ENCODE peak calls at places on chromosomes 11 and 22, in ten cellular contexts. H is GM04504, E is colonic mucosa, K is Calu3, D is RPMI7951, Y is GM03348, U is cardiac muscle cell, F is NCI-H1092, V is NCI-H2171, B is C1 segment of cervical spinal cord. N is an unnamed sample.

GRCh38 chr11:21546715-21547114 is 646.2 kb upstream of the ANO5 start:
- DNase-seq in B (no peak), V (no peak), E (no peak), H (no peak), F (no peak), K (no peak), D (no peak), Y (no peak), U (no peak), N (no peak)

GRCh38 chr11:117807482-117808272 is 10.7 kb upstream of the DSCAML1 start:
- DNase-seq in B (peak), F (peak), D (peak), Y (peak), U (peak), V (no peak), K (peak), E (peak), H (peak), N (no peak)

GRCh38 chr11:129141748-129142475 is 50.2 kb downstream of the ARHGAP32 start:
- DNase-seq in U (no peak), V (no peak), D (peak), E (no peak), F (no peak), H (peak), K (no peak), Y (peak), B (no peak), N (no peak)

GRCh38 chr11:94706211-94706610 is 61.9 kb upstream of the AMOTL1 start:
- DNase-seq in B (no peak), V (peak), K (no peak), F (no peak), U (no peak), E (no peak), H (peak), D (peak), Y (peak), N (no peak)

GRCh38 chr11:71251761-71252433 is 480 bp downstream of the SHANK2 start:
- DNase-seq in D (no peak), K (peak), B (no peak), F (peak), U (peak), E (peak), V (peak), Y (peak), H (no peak), N (no peak)

GRCh38 chr11:76251576-76251975 is 45.3 kb upstream of the WNT11 start:
- DNase-seq in E (no peak), K (no peak), U (no peak), Y (peak), D (no peak), V (no peak), F (no peak), B (no peak), H (no peak), N (no peak)

GRCh38 chr11:79543101-79543500 is 102.3 kb upstream of the TENM4 start:
- DNase-seq in K (no peak), F (no peak), U (no peak), D (no peak), E (no peak), H (no peak), V (no peak), B (no peak), Y (no peak), N (no peak)

GRCh38 chr22:31350410-31350863 is 4.3 kb upstream of the PATZ1 start:
- DNase-seq in U (peak), K (peak), V (peak), Y (no peak), H (no peak), E (peak), F (peak), B (no peak), D (peak), N (no peak)

GRCh38 chr11:16338397-16338796 is 17.9 kb downstream of the SOX6 start:
- DNase-seq in E (no peak), H (no peak), F (no peak), V (no peak), U (no peak), K (no peak), B (no peak), D (no peak), Y (no peak), N (no peak)

GRCh38 chr22:31488988-31489617 is 539 bp downstream of the EIF4ENIF1 start:
- DNase-seq in B (peak), H (no peak), V (peak), Y (peak), F (peak), U (peak), E (peak), D (peak), K (peak), N (no peak)

GRCh38 chr11:64334764-64335741 is 5.0 kb upstream of the CCDC88B start:
- DNase-seq in H (peak), E (peak), B (no peak), F (peak), D (peak), V (peak), U (peak), Y (peak), K (peak), N (peak)

GRCh38 chr11:109914038-109914437 is 179.2 kb upstream of the ZC3H12C start:
- DNase-seq in E (no peak), V (no peak), K (peak), Y (no peak), B (no peak), U (no peak), H (no peak), D (no peak), F (no peak), N (no peak)

GRCh38 chr11:11578542-11578941 is 43.3 kb downstream of the GALNT18 start:
- DNase-seq in F (peak), V (no peak), E (no peak), Y (no peak), K (no peak), D (no peak), H (no peak), B (no peak), U (no peak), N (no peak)

GRCh38 chr11:72569966-72570892 is 104.0 kb downstream of the PDE2A start:
- DNase-seq in U (no peak), Y (peak), V (no peak), D (peak), E (no peak), F (no peak), K (peak), H (peak), B (no peak), N (peak)

GRCh38 chr11:22555901-22556300 is 69.7 kb downstream of the FANCF start:
- DNase-seq in E (no peak), K (no peak), H (no peak), B (no peak), D (no peak), U (no peak), F (no peak), V (no peak), Y (no peak), N (no peak)

GRCh38 chr11:108069947-108070346 is 51.4 kb upstream of the ACAT1 start:
- DNase-seq in V (no peak), B (no peak), K (no peak), D (peak), H (peak), F (no peak), Y (peak), E (no peak), U (no peak), N (no peak)

GRCh38 chr11:112408551-112408950 is 147.9 kb upstream of the PLET1 start:
- DNase-seq in D (no peak), K (no peak), E (no peak), U (no peak), B (no peak), F (no peak), V (no peak), Y (no peak), H (no peak), N (no peak)

GRCh38 chr11:66729447-66729846 is 431 bp upstream of the SPTBN2 start:
- DNase-seq in V (no peak), D (no peak), E (no peak), B (no peak), F (no peak), H (no peak), Y (no peak), U (no peak), K (no peak), N (no peak)

GRCh38 chr22:48498526-48499331 is 1328.9 kb downstream of the BRD1 start:
- DNase-seq in D (no peak), E (no peak), B (no peak), K (no peak), H (no peak), Y (no peak), F (no peak), V (no peak), U (no peak), N (no peak)

GRCh38 chr11:77171885-77172665 is 44.0 kb downstream of the MYO7A start:
- DNase-seq in F (no peak), E (no peak), Y (no peak), V (no peak), B (no peak), U (peak), H (no peak), K (no peak), D (no peak), N (no peak)

N was measured in SW 1271.